ENCODE peak calls at places on chromosomes 6 and 20, in six cellular contexts. One of them, this sample, is unnamed.

GRCh38 chr6:12538881-12539357 is 177.6 kb upstream of the PHACTR1 start:
- DNase-seq in fibroblast of mammary gland: no peak
- DNase-seq in coronary artery: peak; percentile 81
- DNase-seq in lower lobe of right lung: peak; percentile 48
- DNase-seq in fibroblast of the aortic adventitia: peak; percentile 77
- DNase-seq in fibroblast of pulmonary artery: peak; percentile 62
- DNase-seq in this sample: peak; percentile 91

GRCh38 chr6:148521158-148521557 is 178.5 kb downstream of the SASH1 start:
- DNase-seq in fibroblast of mammary gland: peak; percentile 54
- DNase-seq in coronary artery: no peak
- DNase-seq in lower lobe of right lung: no peak
- DNase-seq in fibroblast of the aortic adventitia: no peak
- DNase-seq in fibroblast of pulmonary artery: no peak
- DNase-seq in this sample: peak; percentile 63

GRCh38 chr6:136566007-136566487 is 15.8 kb upstream of the MAP7 start:
- DNase-seq in fibroblast of mammary gland: no peak
- DNase-seq in coronary artery: no peak
- DNase-seq in lower lobe of right lung: peak; percentile 61
- DNase-seq in fibroblast of the aortic adventitia: no peak
- DNase-seq in fibroblast of pulmonary artery: no peak
- DNase-seq in this sample: no peak

GRCh38 chr6:69719602-69720193 is 77.1 kb downstream of the LMBRD1 start:
- DNase-seq in fibroblast of mammary gland: peak; percentile 42
- DNase-seq in coronary artery: no peak
- DNase-seq in lower lobe of right lung: no peak
- DNase-seq in fibroblast of the aortic adventitia: peak; percentile 45
- DNase-seq in fibroblast of pulmonary artery: peak; percentile 57
- DNase-seq in this sample: peak; percentile 53

GRCh38 chr6:46735720-46736031 is 501 bp upstream of the PLA2G7 start:
- DNase-seq in fibroblast of mammary gland: no peak
- DNase-seq in coronary artery: no peak
- DNase-seq in lower lobe of right lung: no peak
- DNase-seq in fibroblast of the aortic adventitia: no peak
- DNase-seq in fibroblast of pulmonary artery: no peak
- DNase-seq in this sample: no peak

GRCh38 chr6:116529466-116529969 is 16.0 kb downstream of the TRAPPC3L start:
- DNase-seq in fibroblast of mammary gland: no peak
- DNase-seq in coronary artery: no peak
- DNase-seq in lower lobe of right lung: no peak
- DNase-seq in fibroblast of the aortic adventitia: no peak
- DNase-seq in fibroblast of pulmonary artery: no peak
- DNase-seq in this sample: no peak

GRCh38 chr6:63649269-63649668 is 13.7 kb downstream of the PHF3 start:
- DNase-seq in fibroblast of mammary gland: no peak
- DNase-seq in coronary artery: no peak
- DNase-seq in lower lobe of right lung: no peak
- DNase-seq in fibroblast of the aortic adventitia: no peak
- DNase-seq in fibroblast of pulmonary artery: no peak
- DNase-seq in this sample: peak; percentile 50

GRCh38 chr6:163837681-163838431 is 423.3 kb downstream of the QKI start:
- DNase-seq in fibroblast of mammary gland: no peak
- DNase-seq in coronary artery: no peak
- DNase-seq in lower lobe of right lung: no peak
- DNase-seq in fibroblast of the aortic adventitia: no peak
- DNase-seq in fibroblast of pulmonary artery: no peak
- DNase-seq in this sample: no peak

GRCh38 chr6:170438861-170439260 is 114.2 kb downstream of the PSMB1 start:
- DNase-seq in fibroblast of mammary gland: no peak
- DNase-seq in coronary artery: peak; percentile 36
- DNase-seq in lower lobe of right lung: no peak
- DNase-seq in fibroblast of the aortic adventitia: no peak
- DNase-seq in fibroblast of pulmonary artery: no peak
- DNase-seq in this sample: no peak

GRCh38 chr6:17281497-17282481 is 628 bp downstream of the RBM24 start:
- DNase-seq in fibroblast of mammary gland: no peak
- DNase-seq in coronary artery: peak; percentile 76
- DNase-seq in lower lobe of right lung: no peak
- DNase-seq in fibroblast of the aortic adventitia: peak; percentile 15
- DNase-seq in fibroblast of pulmonary artery: peak; percentile 47
- DNase-seq in this sample: peak; percentile 25

GRCh38 chr20:24381886-24382285 is 87.5 kb upstream of the SYNDIG1 start:
- DNase-seq in fibroblast of mammary gland: no peak
- DNase-seq in coronary artery: no peak
- DNase-seq in lower lobe of right lung: no peak
- DNase-seq in fibroblast of the aortic adventitia: no peak
- DNase-seq in fibroblast of pulmonary artery: no peak
- DNase-seq in this sample: no peak

GRCh38 chr6:68976260-68976659 is 341.2 kb downstream of the ADGRB3 start:
- DNase-seq in fibroblast of mammary gland: no peak
- DNase-seq in coronary artery: no peak
- DNase-seq in lower lobe of right lung: no peak
- DNase-seq in fibroblast of the aortic adventitia: no peak
- DNase-seq in fibroblast of pulmonary artery: peak; percentile 7
- DNase-seq in this sample: no peak

DNA sequence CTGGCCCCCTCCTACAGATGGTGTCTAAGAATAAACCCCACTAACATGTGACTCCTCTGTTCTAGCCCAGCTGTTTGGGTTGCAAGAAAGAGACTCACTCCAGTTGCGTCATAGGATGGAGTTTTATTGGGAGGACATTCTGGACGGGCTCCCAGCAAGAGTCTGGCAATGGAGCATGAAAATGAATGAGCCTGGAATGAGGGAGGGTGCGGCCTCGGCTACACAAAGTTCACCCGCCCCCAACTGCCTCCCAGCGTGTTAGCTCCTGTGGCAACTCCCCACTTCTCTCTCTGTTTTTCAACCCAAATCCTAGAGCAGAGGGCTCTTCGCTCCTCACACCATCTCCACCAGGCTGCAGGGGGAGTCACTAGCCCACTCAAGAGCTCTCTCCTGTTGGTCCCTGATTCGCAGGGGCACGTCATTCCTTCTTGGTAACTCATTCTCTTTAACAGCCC is 5.1 kb upstream of the ADAM33 start:
- DNase-seq in fibroblast of mammary gland: peak; percentile 96
- DNase-seq in coronary artery: peak; percentile 91
- DNase-seq in lower lobe of right lung: no peak
- DNase-seq in fibroblast of the aortic adventitia: peak; percentile 97
- DNase-seq in fibroblast of pulmonary artery: peak; percentile 94
- DNase-seq in this sample: peak; percentile 93
- H3K4me3 ChIP-seq in fibroblast of mammary gland: no peak overlapping the region
- H3K4me3 ChIP-seq in coronary artery: peak overlapping the region; percentile 8
- H3K4me3 ChIP-seq in lower lobe of right lung: no peak overlapping the region
- H3K4me3 ChIP-seq in fibroblast of the aortic adventitia: no peak overlapping the region
- H3K4me3 ChIP-seq in fibroblast of pulmonary artery: no peak overlapping the region
- H3K4me3 ChIP-seq in this sample: no peak overlapping the region

GRCh38 chr20:38117205-38117604 is 47.9 kb downstream of the TGM2 start:
- DNase-seq in fibroblast of mammary gland: no peak
- DNase-seq in coronary artery: no peak
- DNase-seq in lower lobe of right lung: no peak
- DNase-seq in fibroblast of the aortic adventitia: no peak
- DNase-seq in fibroblast of pulmonary artery: no peak
- DNase-seq in this sample: no peak
- TF ChIP-seq CTCF in fibroblast of mammary gland: no peak
- TF ChIP-seq CTCF in coronary artery: no peak
- TF ChIP-seq CTCF in lower lobe of right lung: no peak
- TF ChIP-seq CTCF in fibroblast of the aortic adventitia: no peak
- TF ChIP-seq CTCF in fibroblast of pulmonary artery: no peak
- TF ChIP-seq CTCF in this sample: no peak

GRCh38 chr6:28336284-28337024 is 506 bp upstream of the ZSCAN31 start:
- DNase-seq in fibroblast of mammary gland: peak; percentile 23
- DNase-seq in coronary artery: no peak
- DNase-seq in lower lobe of right lung: no peak
- DNase-seq in fibroblast of the aortic adventitia: peak; percentile 31
- DNase-seq in fibroblast of pulmonary artery: peak; percentile 65
- DNase-seq in this sample: peak; percentile 43

GRCh38 chr6:28334272-28335039 is 1.5 kb downstream of the ZSCAN31 start:
- DNase-seq in fibroblast of mammary gland: no peak
- DNase-seq in coronary artery: no peak
- DNase-seq in lower lobe of right lung: no peak
- DNase-seq in fibroblast of the aortic adventitia: no peak
- DNase-seq in fibroblast of pulmonary artery: no peak
- DNase-seq in this sample: no peak

GRCh38 chr6:28333599-28334018 is 2.3 kb downstream of the ZSCAN31 start:
- DNase-seq in fibroblast of mammary gland: no peak
- DNase-seq in coronary artery: no peak
- DNase-seq in lower lobe of right lung: no peak
- DNase-seq in fibroblast of the aortic adventitia: no peak
- DNase-seq in fibroblast of pulmonary artery: no peak
- DNase-seq in this sample: no peak

GRCh38 chr6:28335564-28336283 is at the start of gene ZSCAN31:
- DNase-seq in fibroblast of mammary gland: peak; percentile 98
- DNase-seq in coronary artery: peak; percentile 99
- DNase-seq in lower lobe of right lung: peak; percentile 95
- DNase-seq in fibroblast of the aortic adventitia: peak; percentile 98
- DNase-seq in fibroblast of pulmonary artery: peak; percentile 99
- DNase-seq in this sample: peak; percentile 98

GRCh38 chr6:28335040-28335563 is 846 bp downstream of the ZSCAN31 start:
- DNase-seq in fibroblast of mammary gland: no peak
- DNase-seq in coronary artery: no peak
- DNase-seq in lower lobe of right lung: peak; percentile 46
- DNase-seq in fibroblast of the aortic adventitia: no peak
- DNase-seq in fibroblast of pulmonary artery: no peak
- DNase-seq in this sample: no peak
- H3K4me3 ChIP-seq in fibroblast of mammary gland: peak overlapping the region; percentile 77
- H3K4me3 ChIP-seq in coronary artery: peak overlapping the region; percentile 81
- H3K4me3 ChIP-seq in lower lobe of right lung: peak overlapping the region; percentile 74
- H3K4me3 ChIP-seq in fibroblast of the aortic adventitia: peak overlapping the region; percentile 75
- H3K4me3 ChIP-seq in fibroblast of pulmonary artery: peak overlapping the region; percentile 73
- H3K4me3 ChIP-seq in this sample: peak overlapping the region; percentile 69

GRCh38 chr20:51321343-51322163 is 221.0 kb downstream of the NFATC2 start:
- DNase-seq in fibroblast of mammary gland: no peak
- DNase-seq in coronary artery: no peak
- DNase-seq in lower lobe of right lung: no peak
- DNase-seq in fibroblast of the aortic adventitia: no peak
- DNase-seq in fibroblast of pulmonary artery: no peak
- DNase-seq in this sample: no peak

GRCh38 chr20:51322164-51322707 is 220.3 kb downstream of the NFATC2 start:
- DNase-seq in fibroblast of mammary gland: no peak
- DNase-seq in coronary artery: no peak
- DNase-seq in lower lobe of right lung: no peak
- DNase-seq in fibroblast of the aortic adventitia: no peak
- DNase-seq in fibroblast of pulmonary artery: no peak
- DNase-seq in this sample: no peak

GRCh38 chr20:51327251-51327841 is 215.2 kb downstream of the NFATC2 start:
- DNase-seq in fibroblast of mammary gland: peak; percentile 88
- DNase-seq in coronary artery: peak; percentile 81
- DNase-seq in lower lobe of right lung: no peak
- DNase-seq in fibroblast of the aortic adventitia: peak; percentile 74
- DNase-seq in fibroblast of pulmonary artery: peak; percentile 69
- DNase-seq in this sample: peak; percentile 53

GRCh38 chr20:51329845-51330244 is 212.7 kb downstream of the NFATC2 start:
- DNase-seq in fibroblast of mammary gland: no peak
- DNase-seq in coronary artery: no peak
- DNase-seq in lower lobe of right lung: no peak
- DNase-seq in fibroblast of the aortic adventitia: no peak
- DNase-seq in fibroblast of pulmonary artery: no peak
- DNase-seq in this sample: no peak

DNA sequence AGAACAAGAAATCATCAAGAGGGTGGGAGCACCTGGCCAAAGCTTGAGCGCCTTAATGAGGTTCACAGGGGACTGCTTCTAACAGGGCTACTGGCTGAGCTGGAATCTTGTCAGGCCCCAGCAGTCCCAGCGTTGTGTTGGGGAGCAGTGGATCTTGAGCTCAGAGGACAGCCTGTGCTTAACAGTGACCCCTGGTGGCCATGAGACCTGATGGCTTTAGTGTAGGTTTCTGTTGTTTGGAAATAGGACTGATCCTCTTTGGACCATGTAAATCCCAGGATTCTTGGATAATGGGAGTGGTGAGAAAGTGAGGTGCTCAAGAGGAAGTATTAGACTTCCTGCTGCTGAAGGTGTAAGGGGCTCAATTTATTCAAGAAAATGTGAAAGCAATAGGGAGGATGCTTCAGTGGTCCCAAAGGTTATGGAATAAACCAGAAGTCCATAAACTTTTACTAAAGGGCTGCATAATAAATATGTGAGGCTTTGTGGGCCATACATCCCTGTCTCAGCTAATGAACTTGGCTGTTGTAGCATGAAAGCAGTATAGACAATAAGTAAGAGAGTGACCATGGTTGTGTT is 216.2 kb downstream of the NFATC2 start:
- DNase-seq in fibroblast of mammary gland: peak; percentile 75
- DNase-seq in coronary artery: no peak
- DNase-seq in lower lobe of right lung: peak; percentile 61
- DNase-seq in fibroblast of the aortic adventitia: peak; percentile 61
- DNase-seq in fibroblast of pulmonary artery: peak; percentile 40
- DNase-seq in this sample: peak; percentile 24
- TF ChIP-seq CTCF in fibroblast of mammary gland: peak; percentile 73
- TF ChIP-seq CTCF in coronary artery: no peak
- TF ChIP-seq CTCF in lower lobe of right lung: peak; percentile 75
- TF ChIP-seq CTCF in fibroblast of the aortic adventitia: peak; percentile 62
- TF ChIP-seq CTCF in fibroblast of pulmonary artery: peak; percentile 52
- TF ChIP-seq CTCF in this sample: peak; percentile 59

GRCh38 chr6:53154794-53155193 is 6.2 kb upstream of the GCM1 start:
- DNase-seq in fibroblast of mammary gland: peak; percentile 71
- DNase-seq in coronary artery: no peak
- DNase-seq in lower lobe of right lung: no peak
- DNase-seq in fibroblast of the aortic adventitia: no peak
- DNase-seq in fibroblast of pulmonary artery: no peak
- DNase-seq in this sample: peak; percentile 33

GRCh38 chr6:53152576-53152975 is 3.9 kb upstream of the GCM1 start:
- DNase-seq in fibroblast of mammary gland: no peak
- DNase-seq in coronary artery: no peak
- DNase-seq in lower lobe of right lung: no peak
- DNase-seq in fibroblast of the aortic adventitia: no peak
- DNase-seq in fibroblast of pulmonary artery: no peak
- DNase-seq in this sample: no peak

GRCh38 chr6:53151676-53152075 is 3.0 kb upstream of the GCM1 start:
- DNase-seq in fibroblast of mammary gland: peak; percentile 19
- DNase-seq in coronary artery: no peak
- DNase-seq in lower lobe of right lung: no peak
- DNase-seq in fibroblast of the aortic adventitia: no peak
- DNase-seq in fibroblast of pulmonary artery: no peak
- DNase-seq in this sample: no peak

GRCh38 chr6:53148684-53149083 is at the start of gene GCM1:
- DNase-seq in fibroblast of mammary gland: no peak
- DNase-seq in coronary artery: no peak
- DNase-seq in lower lobe of right lung: no peak
- DNase-seq in fibroblast of the aortic adventitia: no peak
- DNase-seq in fibroblast of pulmonary artery: no peak
- DNase-seq in this sample: no peak

DNA sequence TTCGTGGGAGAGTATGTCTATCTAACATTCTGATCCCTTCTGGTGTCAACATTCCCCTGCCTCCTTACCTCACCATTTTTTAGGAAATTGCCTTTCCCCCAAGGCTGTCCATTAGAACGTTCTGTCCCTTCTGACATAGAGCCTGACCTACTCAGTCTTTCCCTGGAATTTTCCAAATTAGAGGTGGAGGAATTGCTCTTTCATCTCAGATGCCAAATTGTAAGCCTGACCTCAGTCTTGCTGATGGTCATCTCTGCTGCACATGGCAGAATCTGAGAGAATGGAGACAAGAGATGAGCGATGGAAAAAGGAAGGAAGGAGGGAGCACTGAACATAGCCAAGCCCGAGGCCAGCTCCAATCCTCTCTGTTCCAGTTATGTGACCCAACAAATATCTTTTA is 5.4 kb upstream of the GCM1 start:
- DNase-seq in fibroblast of mammary gland: peak; percentile 8
- DNase-seq in coronary artery: no peak
- DNase-seq in lower lobe of right lung: no peak
- DNase-seq in fibroblast of the aortic adventitia: no peak
- DNase-seq in fibroblast of pulmonary artery: no peak
- DNase-seq in this sample: no peak
- H3K4me3 ChIP-seq in fibroblast of mammary gland: no peak overlapping the region
- H3K4me3 ChIP-seq in coronary artery: no peak overlapping the region
- H3K4me3 ChIP-seq in lower lobe of right lung: no peak overlapping the region
- H3K4me3 ChIP-seq in fibroblast of the aortic adventitia: no peak overlapping the region
- H3K4me3 ChIP-seq in fibroblast of pulmonary artery: no peak overlapping the region
- H3K4me3 ChIP-seq in this sample: no peak overlapping the region

GRCh38 chr6:303948-304558 is 11.8 kb downstream of the DUSP22 start:
- DNase-seq in fibroblast of mammary gland: no peak
- DNase-seq in coronary artery: no peak
- DNase-seq in lower lobe of right lung: no peak
- DNase-seq in fibroblast of the aortic adventitia: no peak
- DNase-seq in fibroblast of pulmonary artery: no peak
- DNase-seq in this sample: no peak
- TF ChIP-seq CTCF in fibroblast of mammary gland: no peak
- TF ChIP-seq CTCF in coronary artery: no peak
- TF ChIP-seq CTCF in lower lobe of right lung: no peak
- TF ChIP-seq CTCF in fibroblast of the aortic adventitia: no peak
- TF ChIP-seq CTCF in fibroblast of pulmonary artery: no peak
- TF ChIP-seq CTCF in this sample: no peak

This sample was measured in cardiac fibroblast.